ENCODE peak calls at places on chromosomes 12 and 14, in eight cellular contexts. One of them, this sample, is unnamed. For H3K4me1, the result is how much of the 10 kb centered on the place peaks cover.

GRCh38 chr14:100679707-100680438 is 46.8 kb upstream of the DLK1 start:
- DNase-seq in neural progenitor cell: no peak
- DNase-seq in fibroblast of lung: peak
- DNase-seq in endothelial cell of umbilical vein: no peak
- DNase-seq in NT2/D1: no peak
- DNase-seq in DND-41: no peak
- DNase-seq in colonic mucosa: no peak
- DNase-seq in mesendoderm: no peak
- DNase-seq in this sample: peak

GRCh38 chr14:104219731-104220224 is 81.4 kb downstream of the KIF26A start:
- DNase-seq in neural progenitor cell: no peak
- DNase-seq in fibroblast of lung: no peak
- DNase-seq in endothelial cell of umbilical vein: no peak
- DNase-seq in NT2/D1: no peak
- DNase-seq in DND-41: no peak
- DNase-seq in colonic mucosa: no peak
- DNase-seq in mesendoderm: no peak
- DNase-seq in this sample: no peak

GRCh38 chr12:62866451-62867082 is 68.4 kb downstream of the PPM1H start:
- DNase-seq in neural progenitor cell: no peak
- DNase-seq in fibroblast of lung: peak
- DNase-seq in endothelial cell of umbilical vein: peak
- DNase-seq in NT2/D1: peak
- DNase-seq in DND-41: no peak
- DNase-seq in colonic mucosa: no peak
- DNase-seq in mesendoderm: peak
- DNase-seq in this sample: peak

GRCh38 chr12:53048780-53049401 is 974 bp upstream of the TNS2 start:
- DNase-seq in neural progenitor cell: peak
- DNase-seq in fibroblast of lung: peak
- DNase-seq in endothelial cell of umbilical vein: peak
- DNase-seq in NT2/D1: peak
- DNase-seq in DND-41: no peak
- DNase-seq in colonic mucosa: peak
- DNase-seq in mesendoderm: peak
- DNase-seq in this sample: peak

GRCh38 chr12:23423097-23423687 is 526.3 kb downstream of the SOX5 start:
- DNase-seq in neural progenitor cell: no peak
- DNase-seq in fibroblast of lung: no peak
- DNase-seq in endothelial cell of umbilical vein: no peak
- DNase-seq in NT2/D1: no peak
- DNase-seq in DND-41: no peak
- DNase-seq in colonic mucosa: no peak
- DNase-seq in mesendoderm: no peak
- DNase-seq in this sample: no peak

GRCh38 chr12:51449569-51450246 is 25.1 kb downstream of the SLC4A8 start:
- DNase-seq in neural progenitor cell: no peak
- DNase-seq in fibroblast of lung: no peak
- DNase-seq in endothelial cell of umbilical vein: no peak
- DNase-seq in NT2/D1: no peak
- DNase-seq in DND-41: no peak
- DNase-seq in colonic mucosa: no peak
- DNase-seq in mesendoderm: no peak
- DNase-seq in this sample: peak

GRCh38 chr12:100199347-100200136 is 1.1 kb upstream of the ACTR6 start:
- DNase-seq in neural progenitor cell: peak
- DNase-seq in fibroblast of lung: no peak
- DNase-seq in endothelial cell of umbilical vein: peak
- DNase-seq in NT2/D1: peak
- DNase-seq in DND-41: peak
- DNase-seq in colonic mucosa: peak
- DNase-seq in mesendoderm: peak
- DNase-seq in this sample: peak

GRCh38 chr12:127803545-127803944 is 463.4 kb upstream of the TMEM132C start:
- DNase-seq in neural progenitor cell: no peak
- DNase-seq in fibroblast of lung: no peak
- DNase-seq in endothelial cell of umbilical vein: no peak
- DNase-seq in NT2/D1: no peak
- DNase-seq in DND-41: no peak
- DNase-seq in colonic mucosa: no peak
- DNase-seq in mesendoderm: no peak
- DNase-seq in this sample: peak

GRCh38 chr14:50932592-50933500 is 11.4 kb downstream of the PYGL start:
- DNase-seq in neural progenitor cell: peak
- DNase-seq in fibroblast of lung: no peak
- DNase-seq in endothelial cell of umbilical vein: no peak
- DNase-seq in NT2/D1: no peak
- DNase-seq in DND-41: no peak
- DNase-seq in colonic mucosa: no peak
- DNase-seq in mesendoderm: peak
- DNase-seq in this sample: no peak

GRCh38 chr12:120783197-120783596 is 57.6 kb downstream of the ACADS start:
- DNase-seq in neural progenitor cell: no peak
- DNase-seq in fibroblast of lung: peak
- DNase-seq in endothelial cell of umbilical vein: peak
- DNase-seq in NT2/D1: no peak
- DNase-seq in DND-41: no peak
- DNase-seq in colonic mucosa: no peak
- DNase-seq in mesendoderm: no peak
- DNase-seq in this sample: peak

GRCh38 chr12:82964446-82964845 is 277.7 kb downstream of the TMTC2 start:
- DNase-seq in neural progenitor cell: no peak
- DNase-seq in fibroblast of lung: no peak
- DNase-seq in endothelial cell of umbilical vein: no peak
- DNase-seq in NT2/D1: no peak
- DNase-seq in DND-41: no peak
- DNase-seq in colonic mucosa: no peak
- DNase-seq in mesendoderm: no peak
- DNase-seq in this sample: peak

GRCh38 chr14:23538785-23539184 is 12.8 kb downstream of the ZFHX2 start:
- DNase-seq in neural progenitor cell: peak
- DNase-seq in fibroblast of lung: peak
- DNase-seq in endothelial cell of umbilical vein: no peak
- DNase-seq in NT2/D1: no peak
- DNase-seq in DND-41: no peak
- DNase-seq in colonic mucosa: no peak
- DNase-seq in mesendoderm: peak
- DNase-seq in this sample: peak

GRCh38 chr12:103469716-103470115 is 26.1 kb downstream of the C12orf42 start:
- DNase-seq in neural progenitor cell: no peak
- DNase-seq in fibroblast of lung: no peak
- DNase-seq in endothelial cell of umbilical vein: no peak
- DNase-seq in NT2/D1: no peak
- DNase-seq in DND-41: no peak
- DNase-seq in colonic mucosa: no peak
- DNase-seq in mesendoderm: no peak
- DNase-seq in this sample: no peak

GRCh38 chr14:54579606-54580005 is 12.7 kb downstream of the SAMD4A start:
- DNase-seq in neural progenitor cell: no peak
- DNase-seq in fibroblast of lung: no peak
- DNase-seq in endothelial cell of umbilical vein: peak
- DNase-seq in NT2/D1: no peak
- DNase-seq in DND-41: no peak
- DNase-seq in colonic mucosa: no peak
- DNase-seq in mesendoderm: no peak
- DNase-seq in this sample: peak

GRCh38 chr14:55556929-55557623 is 22.9 kb upstream of the KTN1 start:
- DNase-seq in neural progenitor cell: peak
- DNase-seq in fibroblast of lung: peak
- DNase-seq in endothelial cell of umbilical vein: peak
- DNase-seq in NT2/D1: no peak
- DNase-seq in DND-41: no peak
- DNase-seq in colonic mucosa: peak
- DNase-seq in mesendoderm: peak
- DNase-seq in this sample: peak

GRCh38 chr12:109461049-109461845 is 15.9 kb downstream of the KCTD10 start:
- DNase-seq in neural progenitor cell: no peak
- DNase-seq in fibroblast of lung: peak
- DNase-seq in endothelial cell of umbilical vein: peak
- DNase-seq in NT2/D1: no peak
- DNase-seq in DND-41: no peak
- DNase-seq in colonic mucosa: peak
- DNase-seq in mesendoderm: peak
- DNase-seq in this sample: peak

GRCh38 chr12:109464642-109465351 is 12.3 kb downstream of the KCTD10 start:
- DNase-seq in neural progenitor cell: no peak
- DNase-seq in fibroblast of lung: no peak
- DNase-seq in endothelial cell of umbilical vein: peak
- DNase-seq in NT2/D1: no peak
- DNase-seq in DND-41: no peak
- DNase-seq in colonic mucosa: no peak
- DNase-seq in mesendoderm: no peak
- DNase-seq in this sample: peak

GRCh38 chr12:109461846-109462766 is 15.0 kb downstream of the KCTD10 start:
- DNase-seq in neural progenitor cell: peak
- DNase-seq in fibroblast of lung: peak
- DNase-seq in endothelial cell of umbilical vein: peak
- DNase-seq in NT2/D1: no peak
- DNase-seq in DND-41: no peak
- DNase-seq in colonic mucosa: peak
- DNase-seq in mesendoderm: peak
- DNase-seq in this sample: peak

GRCh38 chr12:109462868-109463692 is 14.0 kb downstream of the KCTD10 start:
- DNase-seq in neural progenitor cell: peak
- DNase-seq in fibroblast of lung: peak
- DNase-seq in endothelial cell of umbilical vein: peak
- DNase-seq in NT2/D1: no peak
- DNase-seq in DND-41: no peak
- DNase-seq in colonic mucosa: peak
- DNase-seq in mesendoderm: peak
- DNase-seq in this sample: peak

DNA sequence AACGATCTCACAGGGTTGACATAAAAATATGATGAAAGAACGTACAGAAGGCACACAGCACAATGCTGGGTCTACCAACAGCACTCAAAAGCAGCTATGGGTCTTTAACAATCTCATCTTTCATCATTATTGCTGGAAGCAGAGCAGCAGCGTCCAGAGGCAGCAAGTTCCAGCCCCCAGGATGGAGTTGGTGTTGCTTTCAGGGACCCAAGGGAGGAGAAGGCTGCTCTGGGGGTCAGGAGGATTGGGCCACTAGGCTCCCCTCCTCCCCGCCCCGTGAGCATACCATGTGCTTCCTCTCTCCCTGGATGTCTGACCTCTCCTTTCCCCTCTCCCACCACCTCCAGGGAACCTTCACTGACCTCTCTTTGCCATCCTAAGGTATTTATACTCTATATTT is 13.3 kb downstream of the KCTD10 start:
- DNase-seq in neural progenitor cell: no peak
- DNase-seq in fibroblast of lung: no peak
- DNase-seq in endothelial cell of umbilical vein: no peak
- DNase-seq in NT2/D1: no peak
- DNase-seq in DND-41: no peak
- DNase-seq in colonic mucosa: no peak
- DNase-seq in mesendoderm: no peak
- DNase-seq in this sample: no peak
- H3K4me1 ChIP-seq in neural progenitor cell: under half
- H3K4me1 ChIP-seq in fibroblast of lung: half or more
- H3K4me1 ChIP-seq in endothelial cell of umbilical vein: half or more
- H3K4me1 ChIP-seq in NT2/D1: under half
- H3K4me1 ChIP-seq in DND-41: under half
- H3K4me1 ChIP-seq in colonic mucosa: under half
- H3K4me1 ChIP-seq in mesendoderm: under half
- H3K4me1 ChIP-seq in this sample: half or more

GRCh38 chr12:14283489-14284144 is 81.9 kb upstream of the ATF7IP start:
- DNase-seq in neural progenitor cell: peak
- DNase-seq in fibroblast of lung: no peak
- DNase-seq in endothelial cell of umbilical vein: no peak
- DNase-seq in NT2/D1: peak
- DNase-seq in DND-41: no peak
- DNase-seq in colonic mucosa: no peak
- DNase-seq in mesendoderm: peak
- DNase-seq in this sample: no peak
- H3K4me3 ChIP-seq in neural progenitor cell: peak
- H3K4me3 ChIP-seq in fibroblast of lung: no peak
- H3K4me3 ChIP-seq in endothelial cell of umbilical vein: no peak
- H3K4me3 ChIP-seq in NT2/D1: no peak
- H3K4me3 ChIP-seq in DND-41: no peak
- H3K4me3 ChIP-seq in colonic mucosa: no peak
- H3K4me3 ChIP-seq in mesendoderm: no peak
- H3K4me3 ChIP-seq in this sample: no peak

GRCh38 chr12:57893460-57894353 is 47.2 kb upstream of the CTDSP2 start:
- DNase-seq in neural progenitor cell: peak
- DNase-seq in fibroblast of lung: peak
- DNase-seq in endothelial cell of umbilical vein: peak
- DNase-seq in NT2/D1: peak
- DNase-seq in DND-41: no peak
- DNase-seq in colonic mucosa: peak
- DNase-seq in mesendoderm: peak
- DNase-seq in this sample: peak
- H3K9ac ChIP-seq in neural progenitor cell: no peak
- H3K9ac ChIP-seq in fibroblast of lung: peak
- H3K9ac ChIP-seq in endothelial cell of umbilical vein: peak
- H3K9ac ChIP-seq in NT2/D1: peak
- H3K9ac ChIP-seq in DND-41: no peak
- H3K9ac ChIP-seq in colonic mucosa: peak
- H3K9ac ChIP-seq in mesendoderm: no peak
- H3K9ac ChIP-seq in this sample: peak

GRCh38 chr12:91327889-91328288 is 145.3 kb upstream of the DCN start:
- DNase-seq in neural progenitor cell: no peak
- DNase-seq in fibroblast of lung: peak
- DNase-seq in endothelial cell of umbilical vein: no peak
- DNase-seq in NT2/D1: no peak
- DNase-seq in DND-41: no peak
- DNase-seq in colonic mucosa: no peak
- DNase-seq in mesendoderm: no peak
- DNase-seq in this sample: peak

GRCh38 chr12:91331371-91331770 is 148.8 kb upstream of the DCN start:
- DNase-seq in neural progenitor cell: no peak
- DNase-seq in fibroblast of lung: no peak
- DNase-seq in endothelial cell of umbilical vein: no peak
- DNase-seq in NT2/D1: no peak
- DNase-seq in DND-41: no peak
- DNase-seq in colonic mucosa: no peak
- DNase-seq in mesendoderm: no peak
- DNase-seq in this sample: no peak

GRCh38 chr12:91326043-91327027 is 143.7 kb upstream of the DCN start:
- DNase-seq in neural progenitor cell: peak
- DNase-seq in fibroblast of lung: peak
- DNase-seq in endothelial cell of umbilical vein: peak
- DNase-seq in NT2/D1: peak
- DNase-seq in DND-41: peak
- DNase-seq in colonic mucosa: peak
- DNase-seq in mesendoderm: peak
- DNase-seq in this sample: peak

GRCh38 chr12:91332305-91332704 is 149.7 kb upstream of the DCN start:
- DNase-seq in neural progenitor cell: no peak
- DNase-seq in fibroblast of lung: peak
- DNase-seq in endothelial cell of umbilical vein: no peak
- DNase-seq in NT2/D1: no peak
- DNase-seq in DND-41: no peak
- DNase-seq in colonic mucosa: no peak
- DNase-seq in mesendoderm: no peak
- DNase-seq in this sample: peak

DNA sequence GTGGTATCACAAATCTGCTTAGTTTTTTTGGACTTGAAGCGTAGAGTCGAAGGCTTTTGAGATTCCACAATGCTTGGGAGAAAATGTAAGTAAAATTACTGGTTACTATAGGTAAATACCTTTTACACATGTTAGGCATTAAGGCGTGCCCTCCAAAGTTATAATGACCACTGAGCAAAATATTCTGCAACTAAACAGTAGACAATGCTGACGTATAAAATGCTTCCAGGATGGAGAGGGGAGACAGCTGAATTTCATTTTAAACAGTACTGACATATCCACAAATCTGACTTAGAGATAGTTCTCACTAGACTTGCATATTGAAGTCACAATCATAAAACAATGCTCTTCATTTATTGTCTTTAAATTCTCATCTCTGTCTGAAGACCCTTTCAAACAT is 144.5 kb upstream of the DCN start:
- DNase-seq in neural progenitor cell: no peak
- DNase-seq in fibroblast of lung: peak
- DNase-seq in endothelial cell of umbilical vein: no peak
- DNase-seq in NT2/D1: no peak
- DNase-seq in DND-41: no peak
- DNase-seq in colonic mucosa: no peak
- DNase-seq in mesendoderm: no peak
- DNase-seq in this sample: peak
- H3K4me1 ChIP-seq in neural progenitor cell: under half
- H3K4me1 ChIP-seq in fibroblast of lung: under half
- H3K4me1 ChIP-seq in endothelial cell of umbilical vein: under half
- H3K4me1 ChIP-seq in NT2/D1: under half
- H3K4me1 ChIP-seq in DND-41: under half
- H3K4me1 ChIP-seq in colonic mucosa: under half
- H3K4me1 ChIP-seq in mesendoderm: under half
- H3K4me1 ChIP-seq in this sample: under half